ENCODE peak calls at places on chromosomes 16 and 17, in five cellular contexts. D, K, R, Y and F are unnamed samples.

GRCh38 chr16:6008656-6009055 is 911.1 kb upstream of the EEF2KMT start:
- DNase-seq in K (no peak), Y (no peak), R (no peak), D (no peak), F (no peak)

GRCh38 chr16:35713762-35714650 is 2254.6 kb downstream of the TP53TG3F start:
- DNase-seq in D (no peak), K (no peak), Y (no peak), R (no peak), F (no peak)

GRCh38 chr17:66580178-66580577 is 254.7 kb upstream of the CACNG5 start:
- DNase-seq in R (no peak), Y (no peak), K (no peak), D (no peak), F (no peak)

GRCh38 chr17:79737922-79738578 is 7.3 kb downstream of the ENPP7 start:
- DNase-seq in Y (no peak), K (no peak), R (no peak), D (no peak), F (no peak)

GRCh38 chr16:73298562-73298961 is 250.6 kb upstream of the ZFHX3 start:
- DNase-seq in D (no peak), R (no peak), Y (peak; percentile 25), K (no peak), F (no peak)

GRCh38 chr16:1668612-1669319 is 9.3 kb upstream of the JPT2 start:
- DNase-seq in D (no peak), K (no peak), Y (no peak), R (no peak), F (no peak)

GRCh38 chr17:77371888-77372443 is 231.2 kb downstream of the SEC14L1 start:
- DNase-seq in Y (no peak), K (no peak), D (no peak), R (no peak), F (no peak)

GRCh38 chr17:58991718-58992331 is 114.9 kb downstream of the TRIM37 start:
- DNase-seq in Y (no peak), R (no peak), D (no peak), K (no peak), F (no peak)

GRCh38 chr16:48384305-48384981 is 770 bp downstream of the SIAH1 start:
- DNase-seq in D (no peak), R (no peak), K (no peak), Y (peak; percentile 68), F (no peak)

GRCh38 chr17:48592592-48592991 is 987 bp downstream of the HOXB5 start:
- DNase-seq in K (no peak), Y (no peak), R (no peak), D (no peak), F (no peak)

GRCh38 chr17:74963656-74964055 is 8.9 kb downstream of the HID1 start:
- DNase-seq in K (no peak), Y (peak; percentile 59), D (no peak), R (no peak), F (no peak)

GRCh38 chr17:77456951-77457548 is 316.3 kb downstream of the SEC14L1 start:
- DNase-seq in K (no peak), R (no peak), Y (no peak), D (no peak), F (no peak)

GRCh38 chr16:73199214-73199613 is 151.3 kb upstream of the ZFHX3 start:
- DNase-seq in Y (no peak), K (no peak), R (no peak), D (no peak), F (no peak)

GRCh38 chr17:71995570-71995969 is 125.2 kb upstream of the SOX9 start:
- DNase-seq in Y (no peak), R (no peak), D (no peak), K (no peak), F (no peak)

GRCh38 chr17:75771334-75772281 is 6.6 kb upstream of the GALK1 start:
- DNase-seq in Y (no peak), R (no peak), D (no peak), K (no peak), F (no peak)

GRCh38 chr16:25785361-25785760 is 93.6 kb downstream of the HS3ST4 start:
- DNase-seq in R (no peak), D (no peak), K (no peak), Y (no peak), F (no peak)

GRCh38 chr17:36791150-36791653 is 146.1 kb upstream of the LHX1 start:
- DNase-seq in Y (no peak), K (no peak), R (no peak), D (no peak), F (no peak)

GRCh38 chr16:20409398-20410152 is at the start of gene ACSM5:
- DNase-seq in R (no peak), K (no peak), D (no peak), Y (no peak), F (no peak)

GRCh38 chr16:19085679-19086200 is 18.3 kb downstream of the COQ7 start:
- DNase-seq in Y (peak; percentile 49), R (no peak), D (no peak), K (no peak), F (no peak)